ENCODE peak calls at places on chromosomes 16 and 17, in eight cellular contexts. S is BJ, W is brain microvascular endothelial cell, R is IMR-90, J is HL-60, Z is skeletal muscle cell, Q is right cardiac atrium, O is Panc1. M is an unnamed sample.

GRCh38 chr16:12904041-12904671 is 2.8 kb downstream of the SHISA9 start:
- DNase-seq in R (no peak), O (no peak), S (no peak), J (no peak), Q (peak), Z (no peak), W (no peak), M (no peak)

GRCh38 chr16:85853641-85854545 is 45.1 kb upstream of the IRF8 start:
- DNase-seq in Q (no peak), R (no peak), Z (no peak), W (no peak), S (no peak), O (no peak), J (no peak), M (no peak)

GRCh38 chr16:4306439-4307214 is 9.2 kb upstream of the GLIS2 start:
- DNase-seq in O (no peak), Z (no peak), J (no peak), W (no peak), Q (no peak), S (no peak), R (no peak), M (no peak)

GRCh38 chr17:63925615-63926014 is 6.5 kb downstream of the CD79B start:
- DNase-seq in J (no peak), O (no peak), W (no peak), R (no peak), Q (no peak), S (no peak), Z (no peak), M (no peak)

GRCh38 chr16:27197004-27197403 is 6.3 kb upstream of the KDM8 start:
- DNase-seq in Q (no peak), R (no peak), W (no peak), Z (no peak), O (no peak), J (no peak), S (no peak), M (no peak)

GRCh38 chr17:33142703-33143299 is 150.3 kb downstream of the ASIC2 start:
- DNase-seq in Q (no peak), S (no peak), J (no peak), Z (no peak), O (no peak), W (no peak), R (peak), M (no peak)

GRCh38 chr17:76267051-76267576 is 2.0 kb downstream of the UBALD2 start:
- DNase-seq in W (no peak), S (no peak), O (no peak), Z (no peak), Q (no peak), J (no peak), R (no peak), M (no peak)

GRCh38 chr17:50028207-50029120 is 27.4 kb upstream of the ITGA3 start:
- DNase-seq in Q (no peak), J (no peak), O (no peak), W (peak), R (peak), Z (no peak), S (no peak), M (no peak)

GRCh38 chr17:41211845-41212466 is 14.5 kb upstream of the KRTAP9-2 start:
- DNase-seq in Z (no peak), Q (no peak), W (no peak), S (peak), J (no peak), R (peak), O (peak), M (no peak)

GRCh38 chr16:56953006-56953405 is 8.7 kb upstream of the CETP start:
- DNase-seq in Z (no peak), Q (no peak), O (no peak), S (no peak), J (no peak), W (no peak), R (no peak), M (no peak)

GRCh38 chr16:56961386-56961785 is 364 bp upstream of the CETP start:
- DNase-seq in W (no peak), R (peak), S (no peak), J (no peak), Q (no peak), Z (no peak), O (no peak), M (no peak)

GRCh38 chr16:56956076-56956475 is 5.7 kb upstream of the CETP start:
- DNase-seq in Q (no peak), J (no peak), O (no peak), R (no peak), S (no peak), W (no peak), Z (no peak), M (no peak)

GRCh38 chr16:56960681-56961281 is 969 bp upstream of the CETP start:
- DNase-seq in Q (no peak), W (no peak), R (peak), O (no peak), Z (no peak), S (no peak), J (no peak), M (no peak)

DNA sequence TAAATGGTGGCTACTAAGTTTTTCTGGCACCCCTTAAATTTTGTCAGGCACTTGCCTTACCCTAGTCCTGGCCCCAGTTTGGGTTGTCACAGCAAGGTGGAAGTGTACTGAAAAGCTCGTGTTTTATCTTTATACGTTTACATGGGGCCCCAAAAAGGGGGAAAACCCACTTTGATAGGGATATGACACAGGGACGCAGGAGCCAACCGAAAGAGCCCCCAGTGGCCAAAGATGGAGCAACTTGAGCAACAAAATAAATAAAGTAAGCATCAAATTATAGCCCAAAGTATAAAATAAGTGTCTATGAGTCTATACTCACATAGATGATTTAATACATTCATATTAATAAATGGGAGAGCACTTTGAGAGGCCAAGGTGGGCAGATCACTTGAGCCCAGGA is 5.0 kb upstream of the CETP start:
- DNase-seq in O (no peak), Z (no peak), W (no peak), R (no peak), S (no peak), Q (no peak), J (no peak), M (no peak)
- H3K4me3 ChIP-seq in O (no peak), Z (no peak), W (no peak), R (no peak), S (no peak), Q (no peak), J (no peak), M (no peak)

GRCh38 chr17:68954146-68954971 is 833 bp downstream of the ABCA8 start:
- DNase-seq in Z (no peak), J (no peak), Q (no peak), S (peak), O (no peak), W (no peak), R (peak), M (no peak)
- H3K4me3 ChIP-seq in Z (no peak), J (no peak), Q (peak), S (no peak), O (no peak), W (peak), R (no peak), M (peak)

DNA sequence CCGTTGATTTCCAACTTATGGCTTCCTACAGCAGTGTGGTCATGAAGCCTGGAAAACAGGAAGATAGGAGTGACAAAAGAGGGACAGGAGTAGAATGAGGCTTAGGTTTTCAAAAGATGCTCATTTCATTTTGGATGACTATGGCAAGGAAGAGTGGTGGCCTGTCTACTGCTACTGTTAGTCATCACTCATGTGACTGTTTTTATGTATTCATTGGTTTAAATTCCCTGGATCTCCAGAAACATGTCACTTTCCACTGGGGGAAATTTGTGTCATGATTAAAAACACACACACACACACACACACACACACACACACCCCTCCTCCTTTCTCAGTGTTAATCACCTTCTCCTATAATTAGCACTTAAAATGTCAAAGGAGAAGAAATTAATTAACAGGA is 1.1 kb upstream of the CYLD start:
- DNase-seq in O (no peak), S (no peak), Q (no peak), Z (no peak), R (no peak), W (no peak), J (no peak), M (no peak)
- H3K4me3 ChIP-seq in O (no peak), S (no peak), Q (no peak), Z (no peak), R (no peak), W (no peak), J (no peak), M (no peak)

DNA sequence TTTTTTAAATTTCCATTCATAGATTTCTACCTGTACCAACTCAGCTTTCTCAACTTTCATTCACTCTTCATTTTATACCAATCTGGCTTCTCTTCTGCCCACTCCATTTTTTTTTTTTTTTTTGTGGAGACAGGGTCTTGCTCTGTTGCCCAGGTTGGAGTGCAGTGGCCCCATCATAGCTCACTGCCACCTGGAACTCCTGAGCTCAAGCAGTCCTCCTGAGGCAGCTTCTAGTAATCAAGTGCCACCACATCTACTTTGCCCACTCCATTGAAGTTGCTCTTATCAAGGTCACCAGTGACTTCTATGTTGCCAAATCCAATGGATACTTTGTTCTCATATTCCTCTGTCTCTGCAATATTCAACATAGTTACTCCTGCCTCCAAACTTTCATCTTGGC is 1.7 kb downstream of the SUPT6H start:
- DNase-seq in S (no peak), O (no peak), Z (no peak), W (no peak), Q (no peak), R (no peak), J (no peak), M (no peak)
- H3K4me3 ChIP-seq in S (no peak), O (no peak), Z (no peak), W (no peak), Q (peak), R (no peak), J (no peak), M (no peak)

DNA sequence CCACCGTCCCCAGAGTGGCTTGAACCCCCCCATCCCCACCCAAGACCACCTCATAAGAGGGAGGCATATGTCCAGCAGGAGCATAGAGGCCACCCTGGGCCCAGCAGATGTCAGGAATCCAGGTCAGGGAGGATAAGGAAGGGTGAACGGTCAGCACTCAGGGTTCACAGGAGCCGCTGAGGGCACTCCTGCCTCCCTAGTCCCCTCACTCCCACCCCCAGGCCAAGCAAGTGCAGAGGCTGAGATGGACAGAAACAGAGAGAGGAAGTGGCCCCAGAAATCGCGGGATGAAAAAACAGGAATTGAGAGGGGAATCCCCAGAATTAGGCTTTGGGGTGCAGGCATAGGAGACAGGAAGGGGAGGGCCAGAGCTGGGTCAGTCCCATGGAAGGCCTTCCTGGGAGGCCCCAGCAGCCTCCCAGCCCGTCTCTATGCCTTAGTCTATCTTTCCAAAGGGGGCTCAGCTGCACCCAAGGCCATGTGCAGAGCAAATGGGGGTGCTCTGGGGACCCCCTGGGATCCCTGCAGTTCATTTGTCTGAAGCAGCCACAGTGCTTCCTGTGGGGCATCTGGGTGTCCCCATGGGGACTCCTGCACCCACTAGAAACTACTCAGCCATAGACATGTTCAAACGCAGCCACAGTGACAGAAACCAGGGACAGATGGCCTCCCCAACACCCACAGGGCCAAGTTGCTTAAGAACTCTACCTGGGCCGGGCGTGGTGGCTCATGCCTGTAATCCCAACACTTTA is 1.7 kb downstream of the CMTM3 start:
- DNase-seq in R (no peak), O (no peak), Z (no peak), W (no peak), Q (no peak), J (no peak), S (no peak), M (no peak)
- H3K4me3 ChIP-seq in R (peak), O (peak), Z (peak), W (peak), Q (peak), J (peak), S (peak), M (peak)